ENCODE peak calls at places on chromosome 3, in ten cellular contexts. Q, W, J, I, F, S, N, P, C and X are unnamed samples.
A peak's percentile ranks its signal among the peaks of the same experiment; 100 is the strongest.

GRCh38 chr3:145145461-145145860 is 1015.5 kb downstream of the PLOD2 start:
- DNase-seq in J (no peak), W (no peak), Q (peak; percentile 16), C (no peak), I (no peak), F (no peak), S (no peak), N (no peak), P (no peak), X (no peak)

GRCh38 chr3:76497636-76498035 is 542.3 kb upstream of the ROBO2 start:
- DNase-seq in N (no peak), F (no peak), I (no peak), W (no peak), C (no peak), Q (peak; percentile 38), S (no peak), J (no peak), P (no peak), X (no peak)

GRCh38 chr3:38140326-38141172 is 2.1 kb downstream of the MYD88 start:
- DNase-seq in S (no peak), I (no peak), W (no peak), P (no peak), Q (no peak), N (no peak), C (no peak), J (peak; percentile 35), F (no peak), X (no peak)

GRCh38 chr3:149752788-149753136 is 473 bp upstream of the COMMD2 start:
- DNase-seq in N (no peak), F (no peak), P (no peak), Q (no peak), S (no peak), C (no peak), I (no peak), W (no peak), J (no peak), X (no peak)

GRCh38 chr3:118128886-118129285 is 905.8 kb downstream of the IGSF11 start:
- DNase-seq in S (no peak), P (no peak), J (peak; percentile 60), C (no peak), W (no peak), I (no peak), Q (no peak), N (no peak), F (no peak), X (peak; percentile 5)

GRCh38 chr3:170644711-170645110 is 58.8 kb upstream of the SLC7A14 start:
- DNase-seq in C (no peak), W (no peak), P (no peak), Q (no peak), N (no peak), F (no peak), I (peak; percentile 83), J (no peak), S (no peak), X (no peak)

GRCh38 chr3:171116802-171117395 is 90.4 kb upstream of the SLC2A2 start:
- DNase-seq in F (no peak), N (no peak), C (no peak), Q (no peak), W (no peak), P (no peak), S (no peak), I (no peak), J (no peak), X (no peak)

GRCh38 chr3:43024183-43024865 is 45.2 kb downstream of the GASK1A start:
- DNase-seq in Q (no peak), W (no peak), S (no peak), F (no peak), J (no peak), N (no peak), P (no peak), C (no peak), I (no peak), X (no peak)

GRCh38 chr3:173065543-173065970 is 75.5 kb downstream of the SPATA16 start:
- DNase-seq in S (peak; percentile 25), N (no peak), J (peak; percentile 14), W (no peak), P (no peak), C (no peak), I (peak; percentile 58), Q (peak; percentile 79), F (peak; percentile 13), X (peak; percentile 19)

GRCh38 chr3:122512284-122512683 is 2.5 kb downstream of the KPNA1 start:
- DNase-seq in N (no peak), J (no peak), I (no peak), S (no peak), C (no peak), Q (no peak), P (no peak), W (no peak), F (no peak), X (no peak)

GRCh38 chr3:122505676-122506075 is 9.1 kb downstream of the KPNA1 start:
- DNase-seq in Q (no peak), S (no peak), F (no peak), N (no peak), J (no peak), W (no peak), C (no peak), P (no peak), I (no peak), X (no peak)

GRCh38 chr3:122510878-122511481 is 3.8 kb downstream of the KPNA1 start:
- DNase-seq in J (no peak), P (peak; percentile 73), W (no peak), Q (no peak), I (peak; percentile 22), S (no peak), F (no peak), C (no peak), N (no peak), X (no peak)

GRCh38 chr3:122506450-122506849 is 8.3 kb downstream of the KPNA1 start:
- DNase-seq in J (no peak), F (no peak), I (no peak), Q (no peak), S (no peak), N (no peak), P (no peak), C (no peak), W (no peak), X (no peak)

GRCh38 chr3:122508135-122508914 is 6.4 kb downstream of the KPNA1 start:
- DNase-seq in W (no peak), P (no peak), S (no peak), N (no peak), J (no peak), C (no peak), F (peak; percentile 11), I (no peak), Q (no peak), X (no peak)
- H3K4me3 ChIP-seq in W (no peak overlapping the region), P (no peak overlapping the region), S (no peak overlapping the region), N (no peak overlapping the region), J (no peak overlapping the region), C (no peak overlapping the region), F (no peak overlapping the region), I (no peak overlapping the region), Q (no peak overlapping the region), X (no peak overlapping the region)

DNA sequence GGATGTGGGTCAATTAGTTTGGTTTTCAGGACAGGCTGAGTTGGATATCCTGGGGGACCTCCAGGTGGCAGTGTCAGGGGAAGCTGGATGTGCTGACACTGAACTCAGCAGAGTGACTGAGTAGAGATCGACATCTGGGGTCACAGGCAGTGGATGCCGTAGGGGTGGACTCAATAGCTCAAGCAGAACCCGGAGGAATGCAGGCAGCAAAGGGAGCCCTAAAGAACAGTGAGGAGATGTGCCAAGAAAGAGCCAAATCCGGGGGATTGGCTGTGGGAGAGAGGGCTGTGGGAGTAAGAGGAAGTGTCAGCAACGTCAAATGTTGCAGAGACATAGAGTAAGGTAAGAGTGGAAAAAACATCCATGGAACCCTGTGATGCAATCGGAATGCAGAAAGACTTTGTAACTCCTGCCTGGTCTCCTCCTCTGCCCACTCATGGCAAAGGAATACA is 11.6 kb downstream of the CCR5AS start:
- DNase-seq in Q (peak; percentile 71), I (no peak), J (no peak), W (no peak), N (no peak), S (no peak), C (no peak), P (no peak), F (no peak), X (no peak)
- TF ChIP-seq CTCF in Q (peak; percentile 25), I (no peak), J (peak; percentile 40), W (peak; percentile 48), N (no peak), S (no peak), C (no peak), P (no peak), F (peak; percentile 26), X (no peak)

DNA sequence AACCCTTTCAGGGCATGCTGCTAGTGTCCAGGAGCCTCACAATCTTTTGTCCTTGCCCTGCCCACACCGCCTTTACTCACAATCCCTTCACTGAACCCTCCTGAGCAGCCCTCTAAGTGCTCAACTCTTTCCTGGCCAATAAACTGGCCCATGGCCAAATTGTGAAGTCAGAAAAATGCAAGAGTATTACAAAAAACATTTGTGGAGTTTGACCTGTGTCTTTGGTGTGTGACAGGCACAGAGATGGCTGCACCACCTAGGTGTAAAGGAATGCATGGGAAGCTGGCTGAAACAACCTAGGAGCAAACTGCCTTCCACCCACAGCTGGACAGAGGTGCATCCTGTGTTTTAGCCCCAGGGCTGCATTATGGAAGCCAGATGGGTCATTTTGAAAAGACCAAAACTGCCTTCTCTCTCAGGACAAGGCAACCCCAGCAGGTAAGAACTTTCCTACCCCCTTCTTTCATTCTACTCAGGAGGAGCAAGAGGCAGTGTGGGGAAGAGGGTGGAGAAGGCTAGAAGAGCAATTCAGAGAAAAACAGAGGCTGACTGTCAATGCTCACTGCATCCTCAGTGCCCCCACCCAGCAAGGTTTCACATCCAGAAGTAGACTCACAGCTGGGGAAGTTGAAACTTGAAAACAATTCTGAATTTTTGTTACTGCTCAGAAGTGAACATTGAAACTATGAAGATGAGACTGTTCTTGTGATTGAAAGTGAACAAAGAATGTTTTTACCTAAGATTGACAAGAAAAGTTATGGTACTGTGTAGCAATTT is 78.6 kb downstream of the TRIM42 start:
- DNase-seq in N (no peak), S (no peak), I (no peak), W (peak; percentile 75), F (peak; percentile 82), P (no peak), Q (peak; percentile 3), C (no peak), J (no peak), X (no peak)
- H3K4me3 ChIP-seq in N (no peak overlapping the region), S (no peak overlapping the region), I (no peak overlapping the region), W (peak overlapping the region; percentile 27), F (no peak overlapping the region), P (no peak overlapping the region), Q (no peak overlapping the region), C (no peak overlapping the region), J (no peak overlapping the region), X (no peak overlapping the region)

GRCh38 chr3:181935915-181936314 is 224.2 kb downstream of the SOX2 start:
- DNase-seq in S (no peak), P (no peak), I (no peak), Q (no peak), J (peak; percentile 22), C (no peak), W (peak; percentile 31), N (no peak), F (no peak), X (no peak)
- TF ChIP-seq CTCF in S (no peak), P (no peak), I (no peak), Q (no peak), J (peak; percentile 49), C (no peak), W (peak; percentile 61), N (no peak), F (no peak), X (no peak)

GRCh38 chr3:112013058-112013783 is 14.5 kb downstream of the TAGLN3 start:
- DNase-seq in F (peak; percentile 73), W (peak; percentile 58), J (peak; percentile 86), I (peak; percentile 84), N (peak; percentile 78), P (peak; percentile 62), Q (peak; percentile 90), C (peak; percentile 23), S (peak; percentile 60), X (peak; percentile 54)
- H3K4me3 ChIP-seq in F (no peak overlapping the region), W (no peak overlapping the region), J (no peak overlapping the region), I (no peak overlapping the region), N (no peak overlapping the region), P (no peak overlapping the region), Q (no peak overlapping the region), C (no peak overlapping the region), S (no peak overlapping the region), X (no peak overlapping the region)